ENCODE peak calls at places on chromosomes 12 and 14, in four cellular contexts. D is vagina, K is Peyer's patch, E is spleen. S is an unnamed sample.

GRCh38 chr12:53046655-53047220 is 3.1 kb upstream of the TNS2 start:
- DNase-seq in D (peak; percentile 94), K (no peak), E (no peak), S (no peak)

GRCh38 chr14:74964787-74965769 is 9.7 kb upstream of the PGF start:
- DNase-seq in D (no peak), K (no peak), E (no peak), S (no peak)

GRCh38 chr12:67442347-67442841 is 173.2 kb downstream of the CAND1 start:
- DNase-seq in K (no peak), E (no peak), D (no peak), S (no peak)

GRCh38 chr12:42961395-42961794 is 371.8 kb upstream of the PRICKLE1 start:
- DNase-seq in D (no peak), K (no peak), E (no peak), S (no peak)

GRCh38 chr12:59079029-59079428 is 158.7 kb upstream of the LRIG3 start:
- DNase-seq in D (no peak), E (no peak), K (no peak), S (no peak)

GRCh38 chr12:77342275-77342674 is 276.9 kb upstream of the E2F7 start:
- DNase-seq in D (no peak), E (no peak), K (no peak), S (no peak)

GRCh38 chr14:73633517-73634332 is 11.1 kb upstream of the DNAL1 start:
- DNase-seq in D (no peak), K (peak; percentile 71), E (peak; percentile 87), S (peak; percentile 47)

GRCh38 chr12:112005419-112006395 is 7.3 kb downstream of the TMEM116 start:
- DNase-seq in D (no peak), E (no peak), K (peak; percentile 70), S (no peak)

GRCh38 chr14:81269100-81269978 is 48.6 kb upstream of the GTF2A1 start:
- DNase-seq in D (no peak), E (no peak), K (no peak), S (peak; percentile 32)

GRCh38 chr12:106733660-106734059 is 40.8 kb upstream of the RIC8B start:
- DNase-seq in D (no peak), E (no peak), K (no peak), S (no peak)

GRCh38 chr12:111597731-111598636 is 1.1 kb downstream of the ATXN2 start:
- DNase-seq in K (peak; percentile 76), E (peak; percentile 91), D (no peak), S (peak; percentile 41)

GRCh38 chr12:103848917-103849491 is 8.0 kb upstream of the NT5DC3 start:
- DNase-seq in K (no peak), D (no peak), E (no peak), S (no peak)

GRCh38 chr12:115998119-115998633 is 279.3 kb downstream of the MED13L start:
- DNase-seq in K (no peak), E (no peak), D (no peak), S (no peak)

GRCh38 chr12:18570543-18570942 is 167.3 kb downstream of the PLCZ1 start:
- DNase-seq in E (no peak), D (no peak), K (no peak), S (no peak)

GRCh38 chr12:7444076-7444475 is at the start of gene CD163L1:
- DNase-seq in D (no peak), E (no peak), K (no peak), S (no peak)

GRCh38 chr12:17577405-17577804 is 512.6 kb downstream of the RERGL start:
- DNase-seq in D (no peak), K (no peak), E (no peak), S (no peak)

GRCh38 chr12:128794661-128795529 is 28.9 kb downstream of the SLC15A4 start:
- DNase-seq in K (no peak), E (peak; percentile 83), D (no peak), S (no peak)
- TF ChIP-seq POLR2A in K (no peak), E (no peak), D (no peak), S (no peak)

GRCh38 chr12:9406564-9407424 is 198.6 kb upstream of the PZP start:
- DNase-seq in E (no peak), D (no peak), K (no peak), S (no peak)
- TF ChIP-seq POLR2A in E (no peak), D (no peak), K (no peak), S (no peak)

DNA sequence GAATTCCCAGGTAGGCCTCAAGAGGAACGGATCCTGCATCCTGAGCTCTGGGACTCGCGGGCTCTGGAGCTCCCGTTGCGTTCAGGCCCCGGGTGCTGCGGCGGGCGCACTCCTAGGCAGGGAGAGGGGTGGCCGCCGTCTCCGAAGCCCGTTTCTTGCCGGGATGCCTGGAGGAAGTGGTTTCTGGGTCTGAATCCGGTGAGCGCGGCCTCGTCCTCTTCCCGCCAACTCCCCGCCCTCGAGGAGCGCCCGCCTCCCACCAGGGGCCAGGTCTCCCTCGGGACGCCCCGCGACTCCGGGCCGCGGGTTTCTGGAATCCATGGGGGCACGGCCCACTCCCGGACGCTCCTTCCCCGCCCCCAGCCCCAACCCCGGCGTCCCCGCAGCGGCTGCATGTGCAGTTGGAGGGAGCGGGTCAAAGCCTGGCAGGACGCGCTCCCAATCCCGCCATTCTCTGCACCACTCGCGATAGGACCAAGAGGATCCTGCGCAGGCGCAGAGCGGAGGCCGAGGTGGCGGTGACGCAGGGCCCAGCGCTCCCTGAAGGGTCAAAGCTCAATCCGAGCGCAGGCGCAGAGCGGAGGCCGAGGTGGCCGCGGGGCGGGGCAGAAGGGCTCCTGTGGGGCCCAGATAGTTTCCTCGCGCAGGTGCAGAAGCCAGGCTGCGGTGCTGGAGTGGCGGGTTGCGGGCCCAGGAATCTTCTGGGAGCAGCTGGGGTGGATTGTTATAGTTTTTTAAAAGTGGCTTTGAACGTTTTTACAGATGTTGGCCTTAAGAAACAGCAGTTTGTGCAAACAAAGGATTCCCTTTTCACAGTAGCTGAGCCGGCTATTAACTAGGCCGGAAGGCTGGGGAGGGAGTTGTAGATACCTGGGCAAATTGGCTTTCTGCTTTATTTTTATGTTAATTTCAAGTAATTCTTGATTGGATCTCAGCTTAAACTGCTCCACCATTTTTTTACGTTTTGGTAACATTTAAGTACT is 796.4 kb downstream of the AACS start:
- DNase-seq in K (peak; percentile 78), E (peak; percentile 79), D (no peak), S (no peak)
- TF ChIP-seq POLR2A in K (no peak), E (no peak), D (no peak), S (no peak)

GRCh38 chr12:130994821-130995375 is 41.2 kb downstream of the ADGRD1 start:
- DNase-seq in E (peak; percentile 69), D (no peak), K (peak; percentile 27), S (no peak)

GRCh38 chr12:130990034-130990433 is 36.3 kb downstream of the ADGRD1 start:
- DNase-seq in D (no peak), E (peak; percentile 47), K (peak; percentile 11), S (no peak)

GRCh38 chr12:130992448-130992847 is 38.7 kb downstream of the ADGRD1 start:
- DNase-seq in K (peak; percentile 52), E (peak; percentile 45), D (no peak), S (no peak)

GRCh38 chr12:130992979-130993538 is 39.4 kb downstream of the ADGRD1 start:
- DNase-seq in K (no peak), E (no peak), D (no peak), S (no peak)

DNA sequence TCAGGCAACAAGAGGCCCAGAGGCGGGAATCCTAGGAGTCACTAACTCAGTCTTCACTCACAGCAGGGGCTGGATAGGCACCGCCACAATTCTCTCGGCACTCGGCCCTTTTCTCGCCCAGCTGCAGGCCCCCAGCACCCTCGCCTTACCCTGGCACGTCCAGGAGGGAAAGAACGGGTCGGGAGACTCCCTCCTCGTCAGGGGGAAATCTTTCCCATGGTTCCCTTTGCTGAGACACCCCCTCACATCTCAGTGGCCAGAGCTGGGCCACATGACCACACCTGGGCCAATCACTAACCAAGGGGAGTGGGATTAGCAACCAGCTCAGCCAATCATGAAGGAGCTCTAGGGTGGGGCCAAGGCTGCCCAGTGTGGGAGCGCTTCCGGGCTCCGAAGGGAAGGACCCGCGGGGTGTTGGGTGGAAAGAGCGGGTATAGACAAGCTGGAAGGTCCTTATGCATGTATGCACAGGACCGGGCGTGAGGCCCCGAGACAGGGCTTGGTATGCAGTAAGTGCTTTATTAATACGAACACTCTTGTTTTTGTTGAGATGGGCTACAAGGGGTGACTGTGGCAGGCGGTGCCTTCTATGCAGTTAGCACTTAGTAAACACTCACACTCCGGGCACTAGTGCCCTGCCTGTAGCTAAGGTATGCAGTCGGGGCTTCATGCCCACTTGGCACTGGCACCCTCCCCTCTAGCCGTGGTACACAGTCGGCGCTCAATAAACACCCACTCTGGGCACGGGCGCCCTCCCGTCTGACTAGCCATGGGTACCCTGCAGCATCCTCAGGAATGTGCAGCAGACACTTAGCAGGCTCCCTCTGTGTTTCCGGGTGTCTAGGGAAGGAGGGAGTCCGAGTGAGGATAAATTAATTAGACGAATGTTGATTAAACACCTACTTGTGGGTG is 40.3 kb downstream of the ADGRD1 start:
- DNase-seq in D (no peak), E (peak; percentile 65), K (peak; percentile 39), S (no peak)
- TF ChIP-seq POLR2A in D (no peak), E (no peak), K (no peak), S (no peak)

S was measured in GM12891.